ENCODE peak calls at places on chromosomes 6 and 20, in nine cellular contexts. C is lower lobe of right lung, K is neuronal stem cell, Q is heart right ventricle, M is aorta, V is prostate gland, W is SK-N-SH, N is spleen, S is tibial nerve. A is an unnamed sample.

GRCh38 chr6:5499644-5500306 is 238.5 kb downstream of the FARS2 start:
- DNase-seq in C (no peak), K (no peak), Q (no peak), M (no peak), V (no peak), W (no peak), N (no peak), S (no peak), A (no peak)

GRCh38 chr20:36010081-36010480 is 41.7 kb downstream of the CNBD2 start:
- DNase-seq in C (no peak), K (no peak), Q (no peak), M (no peak), V (no peak), W (no peak), N (no peak), S (no peak), A (peak; percentile 3)

GRCh38 chr6:140956567-140957306 is 1176.0 kb upstream of the GJE1 start:
- DNase-seq in C (no peak), K (no peak), Q (no peak), M (no peak), V (no peak), W (no peak), N (no peak), S (no peak), A (no peak)

GRCh38 chr20:46157076-46157592 is 39.0 kb downstream of the CD40 start:
- DNase-seq in C (no peak), K (no peak), Q (no peak), M (no peak), V (no peak), W (no peak), N (no peak), S (no peak), A (no peak)

GRCh38 chr6:100620085-100620484 is 155.4 kb upstream of the SIM1 start:
- DNase-seq in C (no peak), K (no peak), Q (no peak), M (no peak), V (no peak), W (no peak), N (no peak), S (no peak), A (no peak)

GRCh38 chr6:71468841-71469750 is 180.5 kb downstream of the OGFRL1 start:
- DNase-seq in C (no peak), K (no peak), Q (peak; percentile 23), M (no peak), V (no peak), W (no peak), N (no peak), S (no peak), A (peak; percentile 42)

GRCh38 chr6:37894585-37894984 is 75.1 kb downstream of the ZFAND3 start:
- DNase-seq in C (no peak), K (no peak), Q (no peak), M (no peak), V (no peak), W (no peak), N (no peak), S (no peak), A (no peak)

GRCh38 chr6:25017932-25018581 is 82.3 kb upstream of the RIPOR2 start:
- DNase-seq in C (peak; percentile 87), K (peak; percentile 48), Q (peak; percentile 41), M (no peak), V (peak; percentile 23), W (no peak), N (peak; percentile 91), S (peak; percentile 62), A (peak; percentile 25)

GRCh38 chr6:143562143-143562542 is 50.6 kb upstream of the FUCA2 start:
- DNase-seq in C (no peak), K (no peak), Q (no peak), M (no peak), V (no peak), W (no peak), N (no peak), S (no peak), A (no peak)

GRCh38 chr6:70210462-70210861 is 92.4 kb downstream of the COL9A1 start:
- DNase-seq in C (no peak), K (no peak), Q (no peak), M (no peak), V (no peak), W (peak; percentile 17), N (no peak), S (no peak), A (no peak)

GRCh38 chr20:5261763-5262162 is 55.0 kb downstream of the PROKR2 start:
- DNase-seq in C (no peak), K (no peak), Q (no peak), M (no peak), V (no peak), W (no peak), N (no peak), S (no peak), A (no peak)

GRCh38 chr6:110462884-110463481 is 13.4 kb downstream of the SLC22A16 start:
- DNase-seq in C (no peak), K (peak; percentile 9), Q (no peak), M (no peak), V (no peak), W (no peak), N (no peak), S (no peak), A (no peak)

GRCh38 chr6:45655630-45656422 is 278.1 kb upstream of the SUPT3H start:
- DNase-seq in C (no peak), K (no peak), Q (no peak), M (no peak), V (no peak), W (no peak), N (no peak), S (no peak), A (no peak)

DNA sequence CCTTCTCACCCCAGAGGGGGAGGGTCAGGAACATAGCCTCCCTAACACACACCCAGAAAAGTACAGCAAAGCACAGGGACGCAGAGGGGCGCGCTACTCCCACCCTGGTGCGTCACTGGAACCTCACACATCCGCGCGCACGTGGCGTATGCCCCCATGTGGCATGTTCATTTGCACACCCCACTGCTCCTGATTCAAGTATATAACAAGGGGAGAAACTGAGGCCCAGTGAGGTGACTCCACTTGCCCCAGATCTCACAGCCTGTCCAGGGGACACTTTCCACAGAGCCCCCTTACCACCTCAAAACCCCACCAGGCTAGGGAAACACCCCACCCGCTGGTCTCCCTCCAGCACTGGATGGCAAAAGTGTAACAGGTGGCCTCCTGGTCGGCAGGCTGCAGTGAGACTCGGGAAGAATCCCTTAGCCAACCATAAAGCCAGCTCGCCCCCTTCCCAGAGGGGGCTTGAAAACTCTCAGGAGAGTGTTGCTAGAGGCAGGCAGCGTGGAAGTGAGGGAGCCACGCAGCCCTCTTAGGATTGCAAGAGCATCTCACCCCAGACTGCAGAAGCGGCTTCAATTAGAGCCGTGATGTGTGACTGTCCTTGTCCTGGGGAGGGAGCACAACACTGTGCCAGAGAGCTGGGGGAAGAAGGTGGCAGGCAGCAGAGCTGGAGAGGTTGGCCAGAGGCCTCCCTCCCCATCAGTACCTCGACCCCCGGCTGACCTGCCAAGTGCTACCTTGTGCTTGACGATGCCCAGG is at the start of gene GRM4:
- DNase-seq in C (peak; percentile 11), K (no peak), Q (no peak), M (peak; percentile 63), V (no peak), W (no peak), N (peak; percentile 51), S (no peak), A (no peak)
- H3K4me3 ChIP-seq in C (peak within 1 kb of the TSS; percentile 43), K (peak within 1 kb of the TSS; percentile 77), Q (peak within 1 kb of the TSS; percentile 34), M (peak within 1 kb of the TSS; percentile 38), V (peak within 1 kb of the TSS; percentile 28), W (peak within 1 kb of the TSS; percentile 42), N (peak within 1 kb of the TSS; percentile 18), S (peak within 1 kb of the TSS; percentile 43), A (no peak within 1 kb of the TSS)

GRCh38 chr20:54995553-54995952 is 520.2 kb downstream of the DOK5 start:
- DNase-seq in C (no peak), K (no peak), Q (no peak), M (no peak), V (no peak), W (no peak), N (no peak), S (no peak), A (no peak)

DNA sequence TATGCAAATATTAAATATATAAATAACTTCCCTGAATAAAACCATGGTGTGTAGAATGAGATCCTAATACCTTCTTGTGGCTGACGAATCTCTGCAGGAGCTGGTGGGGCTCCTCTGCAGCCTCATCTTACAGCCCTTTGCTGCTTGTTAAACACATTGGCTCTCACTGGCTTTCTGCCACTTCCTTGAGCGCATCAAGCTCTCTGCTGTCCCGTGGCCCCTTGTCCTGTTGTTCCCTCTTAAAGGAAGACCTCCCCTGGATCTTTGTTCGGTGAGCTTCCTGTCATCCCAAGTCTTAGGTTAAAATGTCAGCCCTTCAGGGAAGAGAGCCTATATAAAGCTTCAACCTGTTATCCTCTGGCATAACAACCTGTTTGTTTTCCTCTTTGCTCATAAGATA is 519.6 kb downstream of the DOK5 start:
- DNase-seq in C (no peak), K (peak; percentile 6), Q (no peak), M (no peak), V (no peak), W (no peak), N (no peak), S (no peak), A (no peak)
- H3K9me3 ChIP-seq in C (no peaks in the 10 kb centered on the region), K (no peaks in the 10 kb centered on the region), Q (no peaks in the 10 kb centered on the region), M (peaks cover 1% of the 10 kb centered on the region), V (no peaks in the 10 kb centered on the region), W (peaks cover 6% of the 10 kb centered on the region), N (no peaks in the 10 kb centered on the region), S (no peaks in the 10 kb centered on the region), A (no peaks in the 10 kb centered on the region)

DNA sequence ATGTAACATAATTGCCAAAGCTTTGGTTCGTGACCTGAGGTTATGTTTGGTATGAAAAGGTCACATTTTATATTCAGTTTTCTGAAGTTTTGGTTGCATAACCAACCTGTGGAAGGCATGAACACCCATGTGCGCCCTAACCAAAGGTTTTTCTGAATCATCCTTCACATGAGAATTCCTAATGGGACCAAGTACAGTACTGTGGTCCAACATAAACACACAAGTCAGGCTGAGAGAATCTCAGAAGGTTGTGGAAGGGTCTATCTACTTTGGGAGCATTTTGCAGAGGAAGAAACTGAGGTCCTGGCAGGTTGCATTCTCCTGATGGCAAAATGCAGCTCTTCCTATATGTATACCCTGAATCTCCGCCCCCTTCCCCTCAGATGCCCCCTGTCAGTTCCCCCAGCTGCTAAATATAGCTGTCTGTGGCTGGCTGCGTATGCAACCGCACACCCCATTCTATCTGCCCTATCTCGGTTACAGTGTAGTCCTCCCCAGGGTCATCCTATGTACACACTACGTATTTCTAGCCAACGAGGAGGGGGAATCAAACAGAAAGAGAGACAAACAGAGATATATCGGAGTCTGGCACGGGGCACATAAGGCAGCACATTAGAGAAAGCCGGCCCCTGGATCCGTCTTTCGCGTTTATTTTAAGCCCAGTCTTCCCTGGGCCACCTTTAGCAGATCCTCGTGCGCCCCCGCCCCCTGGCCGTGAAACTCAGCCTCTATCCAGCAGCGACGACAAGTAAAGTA is 547 bp upstream of the ESR1 start:
- DNase-seq in C (no peak), K (no peak), Q (no peak), M (no peak), V (no peak), W (peak; percentile 8), N (no peak), S (no peak), A (no peak)
- H3K27me3 ChIP-seq in C (peaks cover 38% of the 10 kb centered on the region), K (peaks cover 21% of the 10 kb centered on the region), Q (peaks cover 42% of the 10 kb centered on the region), M (no peaks in the 10 kb centered on the region), V (peaks cover 5% of the 10 kb centered on the region), W (peaks cover 37% of the 10 kb centered on the region), N (peaks cover 37% of the 10 kb centered on the region), S (no peaks in the 10 kb centered on the region), A (no peaks in the 10 kb centered on the region)

DNA sequence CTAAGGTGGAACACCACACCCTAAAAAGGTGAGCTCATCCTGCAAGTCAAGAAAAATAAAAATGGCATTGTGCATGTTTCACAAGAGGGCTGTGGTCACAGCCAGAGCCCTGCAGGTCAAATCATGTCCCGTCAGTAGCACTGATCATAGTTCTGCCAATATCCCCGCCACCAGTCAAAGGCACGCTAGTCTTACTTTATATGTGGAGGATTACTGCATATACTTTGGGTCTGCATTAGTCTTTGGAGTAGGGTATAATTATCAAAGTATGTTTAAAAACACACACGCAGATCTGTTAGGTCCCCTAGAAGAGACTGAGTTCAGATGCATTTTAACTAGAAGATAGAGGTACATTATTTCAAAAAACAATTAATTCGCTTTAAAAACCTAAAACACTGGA is 1.8 kb downstream of the PERP start:
- DNase-seq in C (no peak), K (no peak), Q (no peak), M (no peak), V (peak; percentile 67), W (no peak), N (no peak), S (no peak), A (no peak)
- H3K4me3 ChIP-seq in C (peak overlapping the region; percentile 62), K (no peak overlapping the region), Q (peak overlapping the region; percentile 57), M (no peak overlapping the region), V (peak overlapping the region; percentile 77), W (no peak overlapping the region), N (no peak overlapping the region), S (no peak overlapping the region), A (no peak overlapping the region)